ENCODE peak calls at places on chromosomes 3 and 15, in four cellular contexts. One of them, this sample, is unnamed. For H3K36me3, the result is how much of the 10 kb centered on the place peaks cover.

GRCh38 chr3:132083583-132084372 is 49.0 kb upstream of the CPNE4 start:
- DNase-seq in HepG2: no peak
- DNase-seq in GM12878: no peak
- DNase-seq in H1: no peak
- DNase-seq in this sample: peak

GRCh38 chr3:15148614-15149013 is 49.7 kb upstream of the RBSN start:
- DNase-seq in HepG2: peak
- DNase-seq in GM12878: no peak
- DNase-seq in H1: peak
- DNase-seq in this sample: peak

GRCh38 chr3:120908803-120909601 is 997 bp downstream of the STXBP5L start:
- DNase-seq in HepG2: no peak
- DNase-seq in GM12878: no peak
- DNase-seq in H1: no peak
- DNase-seq in this sample: no peak

GRCh38 chr3:38579551-38580449 is 69.7 kb downstream of the SCN5A start:
- DNase-seq in HepG2: no peak
- DNase-seq in GM12878: peak
- DNase-seq in H1: no peak
- DNase-seq in this sample: no peak

GRCh38 chr3:32200490-32200889 is 38.0 kb upstream of the CMTM8 start:
- DNase-seq in HepG2: no peak
- DNase-seq in GM12878: no peak
- DNase-seq in H1: no peak
- DNase-seq in this sample: no peak

GRCh38 chr15:68154923-68155559 is 50.1 kb downstream of the CALML4 start:
- DNase-seq in HepG2: peak
- DNase-seq in GM12878: no peak
- DNase-seq in H1: no peak
- DNase-seq in this sample: peak

GRCh38 chr3:89072671-89073070 is 34.8 kb upstream of the EPHA3 start:
- DNase-seq in HepG2: no peak
- DNase-seq in GM12878: no peak
- DNase-seq in H1: no peak
- DNase-seq in this sample: no peak

GRCh38 chr15:89231832-89232231 is 10.5 kb upstream of the RLBP1 start:
- DNase-seq in HepG2: no peak
- DNase-seq in GM12878: no peak
- DNase-seq in H1: no peak
- DNase-seq in this sample: no peak

GRCh38 chr3:106619-107018 is 89.9 kb upstream of the CHL1 start:
- DNase-seq in HepG2: no peak
- DNase-seq in GM12878: no peak
- DNase-seq in H1: no peak
- DNase-seq in this sample: no peak

GRCh38 chr3:74623261-74623836 is 8.9 kb upstream of the CNTN3 start:
- DNase-seq in HepG2: no peak
- DNase-seq in GM12878: no peak
- DNase-seq in H1: no peak
- DNase-seq in this sample: no peak

GRCh38 chr15:77527831-77528231 is 104.9 kb downstream of the LINGO1 start:
- DNase-seq in HepG2: no peak
- DNase-seq in GM12878: no peak
- DNase-seq in H1: no peak
- DNase-seq in this sample: no peak

GRCh38 chr3:163335429-163335828 is 1742.9 kb downstream of the SI start:
- DNase-seq in HepG2: no peak
- DNase-seq in GM12878: no peak
- DNase-seq in H1: no peak
- DNase-seq in this sample: no peak

GRCh38 chr3:33645060-33645841 is 72.8 kb downstream of the CLASP2 start:
- DNase-seq in HepG2: no peak
- DNase-seq in GM12878: no peak
- DNase-seq in H1: no peak
- DNase-seq in this sample: no peak

GRCh38 chr3:189094539-189094938 is 77.2 kb upstream of the TPRG1 start:
- DNase-seq in HepG2: no peak
- DNase-seq in GM12878: no peak
- DNase-seq in H1: no peak
- DNase-seq in this sample: no peak

GRCh38 chr15:63922551-63923315 is 89.0 kb upstream of the HERC1 start:
- DNase-seq in HepG2: no peak
- DNase-seq in GM12878: no peak
- DNase-seq in H1: no peak
- DNase-seq in this sample: no peak

GRCh38 chr15:51736069-51736468 is 1.4 kb downstream of the LYSMD2 start:
- DNase-seq in HepG2: no peak
- DNase-seq in GM12878: peak
- DNase-seq in H1: no peak
- DNase-seq in this sample: no peak

GRCh38 chr15:51737538-51738305 is at the start of gene LYSMD2:
- DNase-seq in HepG2: no peak
- DNase-seq in GM12878: no peak
- DNase-seq in H1: no peak
- DNase-seq in this sample: no peak

GRCh38 chr15:51735611-51736010 is 1.8 kb downstream of the LYSMD2 start:
- DNase-seq in HepG2: no peak
- DNase-seq in GM12878: no peak
- DNase-seq in H1: no peak
- DNase-seq in this sample: no peak

GRCh38 chr15:51738553-51738952 is 1.1 kb upstream of the LYSMD2 start:
- DNase-seq in HepG2: no peak
- DNase-seq in GM12878: no peak
- DNase-seq in H1: no peak
- DNase-seq in this sample: no peak

DNA sequence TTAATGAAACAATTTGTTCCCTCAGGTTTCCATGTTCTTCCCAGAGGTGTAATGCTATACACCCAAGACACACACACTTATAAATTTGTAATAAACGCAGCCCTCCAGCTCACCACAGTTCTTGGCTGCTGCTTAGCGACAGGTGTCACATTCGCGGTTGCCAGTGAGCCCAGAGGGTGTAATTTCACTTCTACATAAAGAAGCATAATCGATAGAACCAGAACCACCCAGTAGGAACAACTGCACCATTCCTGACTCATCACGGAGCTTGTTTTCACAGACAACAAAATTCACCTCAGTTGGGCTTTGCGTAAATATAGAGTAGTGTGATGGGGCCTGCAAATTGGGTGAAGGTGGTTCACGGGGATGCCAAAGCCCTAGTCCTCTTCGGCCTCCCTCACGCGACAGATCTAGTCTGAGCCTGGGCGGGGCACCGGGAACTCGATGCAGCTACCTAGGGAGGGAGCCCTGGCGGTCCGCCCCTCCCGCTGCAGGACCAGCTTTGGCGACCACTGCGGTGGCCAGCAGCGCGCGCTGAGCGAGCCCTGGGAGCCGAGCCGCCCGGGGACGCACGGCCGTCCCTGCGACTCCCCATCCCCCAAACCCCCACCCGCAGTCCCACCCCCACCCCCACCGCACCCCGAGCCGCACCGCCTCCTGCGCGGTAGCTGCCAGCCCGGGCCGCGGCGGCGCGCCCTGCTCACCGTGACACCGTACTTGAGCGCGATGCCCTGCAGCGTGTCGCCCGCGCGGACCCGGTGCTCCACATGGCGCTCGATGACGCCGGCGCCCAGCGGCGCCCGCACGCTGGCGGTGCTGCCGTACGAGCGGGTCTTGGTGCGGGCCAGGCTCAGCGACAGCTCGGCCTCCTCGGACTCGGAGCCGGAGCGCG is 563 bp downstream of the LYSMD2 start:
- DNase-seq in HepG2: no peak
- DNase-seq in GM12878: no peak
- DNase-seq in H1: peak
- DNase-seq in this sample: no peak
- TF ChIP-seq SUZ12 in HepG2: no peak
- TF ChIP-seq SUZ12 in GM12878: no peak
- TF ChIP-seq SUZ12 in H1: no peak
- TF ChIP-seq SUZ12 in this sample: no peak

DNA sequence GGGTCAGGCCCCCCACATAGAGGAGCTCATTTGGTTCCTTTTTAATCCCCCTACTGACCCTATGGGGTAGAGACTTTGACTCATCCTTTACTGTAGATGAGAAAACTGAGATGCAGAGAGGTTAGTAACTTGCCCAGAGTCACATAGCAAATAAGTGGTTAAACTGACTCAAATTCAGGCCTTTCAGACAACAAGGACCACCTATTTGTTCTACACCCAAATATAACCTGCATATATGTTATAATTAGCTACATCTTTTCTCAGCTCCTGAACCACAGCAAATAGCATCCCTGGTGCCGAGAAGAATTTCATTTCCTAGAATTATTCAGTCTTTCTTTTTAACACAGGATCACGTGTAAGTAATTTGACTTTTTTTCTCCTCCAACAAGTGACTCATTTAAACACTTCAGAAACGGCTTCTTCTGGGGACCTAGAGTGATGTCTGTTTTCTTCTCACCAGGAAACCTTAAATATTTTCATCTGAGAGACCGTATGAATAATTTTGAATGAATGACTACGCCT is 57.4 kb downstream of the MGLL start:
- DNase-seq in HepG2: no peak
- DNase-seq in GM12878: peak
- DNase-seq in H1: no peak
- DNase-seq in this sample: no peak
- H3K4me3 ChIP-seq in HepG2: no peak
- H3K4me3 ChIP-seq in GM12878: peak
- H3K4me3 ChIP-seq in H1: no peak
- H3K4me3 ChIP-seq in this sample: no peak

DNA sequence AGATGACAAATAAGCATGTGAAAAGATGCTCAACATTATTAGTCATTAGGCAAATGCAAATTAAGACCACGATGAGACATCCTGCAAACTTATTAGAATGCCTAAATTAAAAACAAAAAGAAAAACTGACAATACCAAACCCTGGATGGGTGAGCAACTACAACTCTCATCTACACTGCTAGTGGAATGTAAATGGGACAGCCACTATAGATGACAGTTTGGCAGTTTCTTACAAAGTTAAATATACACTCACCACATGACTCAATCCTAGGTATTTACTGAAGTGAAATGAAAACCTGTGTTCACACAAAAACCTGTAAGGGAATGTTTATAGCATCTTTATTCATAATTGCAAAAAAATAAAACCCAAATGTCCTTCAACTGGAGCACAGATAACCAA is 74.7 kb downstream of the NPTN start:
- DNase-seq in HepG2: no peak
- DNase-seq in GM12878: no peak
- DNase-seq in H1: no peak
- DNase-seq in this sample: no peak
- H3K36me3 ChIP-seq in HepG2: under half
- H3K36me3 ChIP-seq in GM12878: under half
- H3K36me3 ChIP-seq in H1: under half
- H3K36me3 ChIP-seq in this sample: half or more

DNA sequence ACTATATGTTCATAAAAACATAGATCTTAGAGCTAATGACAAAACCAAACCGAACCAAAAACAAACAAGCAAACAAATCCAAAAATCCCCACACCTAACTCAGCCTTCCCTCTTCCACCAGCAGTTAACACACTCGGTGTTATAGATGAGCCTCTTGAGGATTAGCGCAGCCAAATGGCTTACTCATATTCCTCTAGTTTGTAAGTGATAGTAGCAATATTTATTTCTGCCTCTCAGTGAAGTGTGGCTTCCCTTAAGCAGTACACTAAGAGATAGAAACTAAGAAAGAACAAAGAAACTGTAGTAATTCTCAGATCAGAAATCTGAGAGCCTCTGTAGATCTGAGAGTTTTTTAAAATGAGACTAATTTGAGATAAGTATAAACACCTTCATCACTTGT is 2.4 kb upstream of the NCEH1 start:
- DNase-seq in HepG2: no peak
- DNase-seq in GM12878: no peak
- DNase-seq in H1: no peak
- DNase-seq in this sample: no peak
- TF ChIP-seq SUZ12 in HepG2: no peak
- TF ChIP-seq SUZ12 in GM12878: no peak
- TF ChIP-seq SUZ12 in H1: no peak
- TF ChIP-seq SUZ12 in this sample: no peak

GRCh38 chr15:98597666-98598065 is 50.7 kb upstream of the IGF1R start:
- DNase-seq in HepG2: no peak
- DNase-seq in GM12878: no peak
- DNase-seq in H1: peak
- DNase-seq in this sample: peak

GRCh38 chr15:98604983-98605382 is 43.4 kb upstream of the IGF1R start:
- DNase-seq in HepG2: peak
- DNase-seq in GM12878: no peak
- DNase-seq in H1: peak
- DNase-seq in this sample: no peak

GRCh38 chr15:98596885-98597343 is 51.4 kb upstream of the IGF1R start:
- DNase-seq in HepG2: no peak
- DNase-seq in GM12878: no peak
- DNase-seq in H1: no peak
- DNase-seq in this sample: no peak

GRCh38 chr15:98596131-98596530 is 52.2 kb upstream of the IGF1R start:
- DNase-seq in HepG2: no peak
- DNase-seq in GM12878: no peak
- DNase-seq in H1: no peak
- DNase-seq in this sample: no peak

GRCh38 chr15:98599911-98600685 is 48.2 kb upstream of the IGF1R start:
- DNase-seq in HepG2: no peak
- DNase-seq in GM12878: peak
- DNase-seq in H1: peak
- DNase-seq in this sample: no peak
- H3K4me3 ChIP-seq in HepG2: peak
- H3K4me3 ChIP-seq in GM12878: peak
- H3K4me3 ChIP-seq in H1: no peak
- H3K4me3 ChIP-seq in this sample: no peak

GRCh38 chr3:52570076-52570475 is 33.7 kb downstream of the UQCC5 start:
- DNase-seq in HepG2: no peak
- DNase-seq in GM12878: no peak
- DNase-seq in H1: no peak
- DNase-seq in this sample: no peak

GRCh38 chr3:52572221-52572620 is 35.8 kb downstream of the UQCC5 start:
- DNase-seq in HepG2: no peak
- DNase-seq in GM12878: no peak
- DNase-seq in H1: no peak
- DNase-seq in this sample: no peak

GRCh38 chr3:52574056-52574965 is 37.9 kb downstream of the UQCC5 start:
- DNase-seq in HepG2: no peak
- DNase-seq in GM12878: no peak
- DNase-seq in H1: no peak
- DNase-seq in this sample: no peak
- H3K36me3 ChIP-seq in HepG2: under half
- H3K36me3 ChIP-seq in GM12878: under half
- H3K36me3 ChIP-seq in H1: under half
- H3K36me3 ChIP-seq in this sample: half or more